ENCODE peak calls at places on chromosomes 7 and 10, in seven cellular contexts. One of them, this sample, is unnamed.

GRCh38 chr10:128257404-128257803 is 131.2 kb upstream of the MKI67 start:
- DNase-seq in pancreas: no peak
- DNase-seq in astrocyte: no peak
- DNase-seq in heart left ventricle: no peak
- DNase-seq in tibial artery: no peak
- DNase-seq in WERI-Rb-1: no peak
- DNase-seq in H1: no peak
- DNase-seq in this sample: no peak

GRCh38 chr10:132660385-132660784 is 122.8 kb downstream of the INPP5A start:
- DNase-seq in pancreas: no peak
- DNase-seq in astrocyte: no peak
- DNase-seq in heart left ventricle: no peak
- DNase-seq in tibial artery: no peak
- DNase-seq in WERI-Rb-1: no peak
- DNase-seq in H1: no peak
- DNase-seq in this sample: no peak

GRCh38 chr10:58666024-58666423 is 153.4 kb downstream of the BICC1 start:
- DNase-seq in pancreas: peak
- DNase-seq in astrocyte: peak
- DNase-seq in heart left ventricle: no peak
- DNase-seq in tibial artery: no peak
- DNase-seq in WERI-Rb-1: no peak
- DNase-seq in H1: no peak
- DNase-seq in this sample: no peak

GRCh38 chr7:474605-475424 is 44.8 kb downstream of the PDGFA start:
- DNase-seq in pancreas: no peak
- DNase-seq in astrocyte: no peak
- DNase-seq in heart left ventricle: no peak
- DNase-seq in tibial artery: peak
- DNase-seq in WERI-Rb-1: no peak
- DNase-seq in H1: no peak
- DNase-seq in this sample: no peak

GRCh38 chr7:82755705-82756551 is 312.4 kb upstream of the CACNA2D1 start:
- DNase-seq in pancreas: no peak
- DNase-seq in astrocyte: peak
- DNase-seq in heart left ventricle: no peak
- DNase-seq in tibial artery: no peak
- DNase-seq in WERI-Rb-1: no peak
- DNase-seq in H1: no peak
- DNase-seq in this sample: no peak

GRCh38 chr7:139124084-139124914 is 14.8 kb upstream of the ZC3HAV1 start:
- DNase-seq in pancreas: no peak
- DNase-seq in astrocyte: no peak
- DNase-seq in heart left ventricle: no peak
- DNase-seq in tibial artery: no peak
- DNase-seq in WERI-Rb-1: no peak
- DNase-seq in H1: no peak
- DNase-seq in this sample: no peak

GRCh38 chr7:2399848-2400587 is 3.4 kb upstream of the CHST12 start:
- DNase-seq in pancreas: peak
- DNase-seq in astrocyte: peak
- DNase-seq in heart left ventricle: peak
- DNase-seq in tibial artery: peak
- DNase-seq in WERI-Rb-1: no peak
- DNase-seq in H1: no peak
- DNase-seq in this sample: no peak

GRCh38 chr7:42624471-42624870 is 287.4 kb downstream of the C7orf25 start:
- DNase-seq in pancreas: no peak
- DNase-seq in astrocyte: peak
- DNase-seq in heart left ventricle: no peak
- DNase-seq in tibial artery: no peak
- DNase-seq in WERI-Rb-1: no peak
- DNase-seq in H1: no peak
- DNase-seq in this sample: no peak

GRCh38 chr7:1514993-1515392 is 10.8 kb upstream of the INTS1 start:
- DNase-seq in pancreas: no peak
- DNase-seq in astrocyte: no peak
- DNase-seq in heart left ventricle: no peak
- DNase-seq in tibial artery: no peak
- DNase-seq in WERI-Rb-1: no peak
- DNase-seq in H1: no peak
- DNase-seq in this sample: no peak

GRCh38 chr10:80946073-80946472 is 408.4 kb downstream of the SH2D4B start:
- DNase-seq in pancreas: no peak
- DNase-seq in astrocyte: no peak
- DNase-seq in heart left ventricle: no peak
- DNase-seq in tibial artery: no peak
- DNase-seq in WERI-Rb-1: no peak
- DNase-seq in H1: no peak
- DNase-seq in this sample: no peak

GRCh38 chr7:45224832-45225231 is 67.2 kb downstream of the RAMP3 start:
- DNase-seq in pancreas: no peak
- DNase-seq in astrocyte: no peak
- DNase-seq in heart left ventricle: no peak
- DNase-seq in tibial artery: no peak
- DNase-seq in WERI-Rb-1: no peak
- DNase-seq in H1: no peak
- DNase-seq in this sample: no peak

GRCh38 chr10:95266674-95267095 is 24.1 kb downstream of the PDLIM1 start:
- DNase-seq in pancreas: peak
- DNase-seq in astrocyte: peak
- DNase-seq in heart left ventricle: no peak
- DNase-seq in tibial artery: no peak
- DNase-seq in WERI-Rb-1: no peak
- DNase-seq in H1: no peak
- DNase-seq in this sample: no peak

GRCh38 chr7:35482231-35482630 is 212.7 kb downstream of the HERPUD2 start:
- DNase-seq in pancreas: no peak
- DNase-seq in astrocyte: no peak
- DNase-seq in heart left ventricle: no peak
- DNase-seq in tibial artery: no peak
- DNase-seq in WERI-Rb-1: no peak
- DNase-seq in H1: no peak
- DNase-seq in this sample: no peak

GRCh38 chr7:136049818-136050461 is 72.8 kb upstream of the MTPN start:
- DNase-seq in pancreas: no peak
- DNase-seq in astrocyte: no peak
- DNase-seq in heart left ventricle: no peak
- DNase-seq in tibial artery: no peak
- DNase-seq in WERI-Rb-1: no peak
- DNase-seq in H1: no peak
- DNase-seq in this sample: no peak

GRCh38 chr7:81482600-81483186 is 287.2 kb downstream of the HGF start:
- DNase-seq in pancreas: no peak
- DNase-seq in astrocyte: peak
- DNase-seq in heart left ventricle: no peak
- DNase-seq in tibial artery: no peak
- DNase-seq in WERI-Rb-1: no peak
- DNase-seq in H1: no peak
- DNase-seq in this sample: no peak

GRCh38 chr10:76113952-76114351 is 682.5 kb downstream of the LRMDA start:
- DNase-seq in pancreas: no peak
- DNase-seq in astrocyte: peak
- DNase-seq in heart left ventricle: no peak
- DNase-seq in tibial artery: no peak
- DNase-seq in WERI-Rb-1: peak
- DNase-seq in H1: no peak
- DNase-seq in this sample: no peak

GRCh38 chr7:82567356-82567755 is 123.8 kb upstream of the CACNA2D1 start:
- DNase-seq in pancreas: no peak
- DNase-seq in astrocyte: no peak
- DNase-seq in heart left ventricle: no peak
- DNase-seq in tibial artery: no peak
- DNase-seq in WERI-Rb-1: no peak
- DNase-seq in H1: no peak
- DNase-seq in this sample: no peak

GRCh38 chr10:62496925-62497324 is 122.8 kb downstream of the ZNF365 start:
- DNase-seq in pancreas: no peak
- DNase-seq in astrocyte: no peak
- DNase-seq in heart left ventricle: no peak
- DNase-seq in tibial artery: no peak
- DNase-seq in WERI-Rb-1: no peak
- DNase-seq in H1: no peak
- DNase-seq in this sample: no peak

GRCh38 chr7:39360766-39361165 is 205.4 kb upstream of the YAE1 start:
- DNase-seq in pancreas: no peak
- DNase-seq in astrocyte: no peak
- DNase-seq in heart left ventricle: no peak
- DNase-seq in tibial artery: no peak
- DNase-seq in WERI-Rb-1: no peak
- DNase-seq in H1: no peak
- DNase-seq in this sample: no peak

GRCh38 chr10:48605786-48606529 is 1.1 kb upstream of the ARHGAP22 start:
- DNase-seq in pancreas: no peak
- DNase-seq in astrocyte: peak
- DNase-seq in heart left ventricle: peak
- DNase-seq in tibial artery: peak
- DNase-seq in WERI-Rb-1: no peak
- DNase-seq in H1: no peak
- DNase-seq in this sample: no peak

GRCh38 chr7:55109384-55110167 is 90.8 kb downstream of the EGFR start:
- DNase-seq in pancreas: no peak
- DNase-seq in astrocyte: peak
- DNase-seq in heart left ventricle: no peak
- DNase-seq in tibial artery: no peak
- DNase-seq in WERI-Rb-1: no peak
- DNase-seq in H1: no peak
- DNase-seq in this sample: no peak

GRCh38 chr7:44279286-44279685 is 46.1 kb downstream of the CAMK2B start:
- DNase-seq in pancreas: peak
- DNase-seq in astrocyte: no peak
- DNase-seq in heart left ventricle: peak
- DNase-seq in tibial artery: peak
- DNase-seq in WERI-Rb-1: peak
- DNase-seq in H1: no peak
- DNase-seq in this sample: no peak

GRCh38 chr7:114922652-114923402 is 933 bp downstream of the MDFIC start:
- DNase-seq in pancreas: peak
- DNase-seq in astrocyte: peak
- DNase-seq in heart left ventricle: peak
- DNase-seq in tibial artery: peak
- DNase-seq in WERI-Rb-1: peak
- DNase-seq in H1: no peak
- DNase-seq in this sample: no peak

GRCh38 chr10:123011987-123012386 is 3.2 kb downstream of the ACADSB start:
- DNase-seq in pancreas: no peak
- DNase-seq in astrocyte: no peak
- DNase-seq in heart left ventricle: no peak
- DNase-seq in tibial artery: no peak
- DNase-seq in WERI-Rb-1: no peak
- DNase-seq in H1: no peak
- DNase-seq in this sample: no peak

GRCh38 chr7:156827587-156828203 is 65.3 kb downstream of the LMBR1 start:
- DNase-seq in pancreas: no peak
- DNase-seq in astrocyte: no peak
- DNase-seq in heart left ventricle: no peak
- DNase-seq in tibial artery: no peak
- DNase-seq in WERI-Rb-1: no peak
- DNase-seq in H1: no peak
- DNase-seq in this sample: no peak

GRCh38 chr7:71148098-71148497 is 16.2 kb downstream of the GALNT17 start:
- DNase-seq in pancreas: no peak
- DNase-seq in astrocyte: no peak
- DNase-seq in heart left ventricle: no peak
- DNase-seq in tibial artery: no peak
- DNase-seq in WERI-Rb-1: no peak
- DNase-seq in H1: no peak
- DNase-seq in this sample: no peak

GRCh38 chr10:26714816-26715487 is 17.5 kb downstream of the PDSS1 start:
- DNase-seq in pancreas: no peak
- DNase-seq in astrocyte: no peak
- DNase-seq in heart left ventricle: no peak
- DNase-seq in tibial artery: no peak
- DNase-seq in WERI-Rb-1: peak
- DNase-seq in H1: no peak
- DNase-seq in this sample: no peak

DNA sequence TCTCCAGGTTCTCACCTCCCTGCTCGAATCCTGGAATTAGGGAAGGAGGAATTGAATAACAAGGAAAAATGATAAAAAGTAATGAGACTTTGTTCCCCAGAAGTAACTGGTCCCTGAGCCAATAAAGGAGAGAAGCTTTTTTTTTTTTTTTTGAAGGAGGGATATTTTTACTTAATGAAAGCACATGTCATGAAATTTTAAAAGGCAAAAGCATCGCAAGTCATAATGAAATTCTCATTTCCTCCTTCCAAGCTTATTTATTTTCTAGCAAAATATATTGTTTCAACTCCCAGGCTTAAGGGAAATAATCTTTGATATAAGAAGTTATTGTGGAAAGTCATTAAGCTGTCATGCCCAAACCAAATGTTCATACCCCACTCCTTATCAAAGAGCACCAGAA is 16.8 kb upstream of the ABCC2 start:
- DNase-seq in pancreas: no peak
- DNase-seq in astrocyte: no peak
- DNase-seq in heart left ventricle: no peak
- DNase-seq in tibial artery: no peak
- DNase-seq in WERI-Rb-1: no peak
- DNase-seq in H1: no peak
- DNase-seq in this sample: no peak
- H3K4me3 ChIP-seq in pancreas: no peak
- H3K4me3 ChIP-seq in astrocyte: no peak
- H3K4me3 ChIP-seq in heart left ventricle: no peak
- H3K4me3 ChIP-seq in tibial artery: no peak
- H3K4me3 ChIP-seq in WERI-Rb-1: no peak
- H3K4me3 ChIP-seq in H1: no peak
- H3K4me3 ChIP-seq in this sample: no peak

GRCh38 chr7:105010538-105011523 is 3.2 kb upstream of the KMT2E start:
- DNase-seq in pancreas: no peak
- DNase-seq in astrocyte: peak
- DNase-seq in heart left ventricle: no peak
- DNase-seq in tibial artery: peak
- DNase-seq in WERI-Rb-1: no peak
- DNase-seq in H1: no peak
- DNase-seq in this sample: no peak
- H3K4me3 ChIP-seq in pancreas: peak
- H3K4me3 ChIP-seq in astrocyte: peak
- H3K4me3 ChIP-seq in heart left ventricle: peak
- H3K4me3 ChIP-seq in tibial artery: peak
- H3K4me3 ChIP-seq in WERI-Rb-1: peak
- H3K4me3 ChIP-seq in H1: peak
- H3K4me3 ChIP-seq in this sample: peak

DNA sequence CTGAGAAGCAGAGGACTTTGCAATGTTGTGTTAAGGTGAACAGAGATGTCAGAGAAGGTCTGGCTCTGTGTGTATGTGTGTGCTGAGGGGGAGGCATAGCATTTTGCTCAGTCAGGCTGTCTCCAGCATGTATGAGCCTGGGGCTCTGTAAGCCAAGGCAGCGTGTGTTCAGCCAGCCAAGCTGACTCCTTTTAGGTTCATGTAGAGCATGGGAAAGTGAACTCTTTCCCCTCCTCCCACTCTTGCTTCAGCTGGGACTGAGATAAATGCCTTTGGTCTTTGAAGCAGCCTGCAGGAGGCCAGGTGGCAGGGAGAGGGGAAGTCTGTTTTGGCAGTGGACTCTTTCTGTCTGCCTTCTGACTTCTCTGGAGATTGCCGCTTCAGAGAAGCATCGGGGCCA is 3.8 kb downstream of the SFXN2 start:
- DNase-seq in pancreas: no peak
- DNase-seq in astrocyte: peak
- DNase-seq in heart left ventricle: peak
- DNase-seq in tibial artery: no peak
- DNase-seq in WERI-Rb-1: peak
- DNase-seq in H1: no peak
- DNase-seq in this sample: no peak
- H3K4me3 ChIP-seq in pancreas: no peak
- H3K4me3 ChIP-seq in astrocyte: no peak
- H3K4me3 ChIP-seq in heart left ventricle: no peak
- H3K4me3 ChIP-seq in tibial artery: no peak
- H3K4me3 ChIP-seq in WERI-Rb-1: no peak
- H3K4me3 ChIP-seq in H1: peak
- H3K4me3 ChIP-seq in this sample: no peak

GRCh38 chr7:149874644-149875028 is 867 bp downstream of the ATP6V0E2 start:
- DNase-seq in pancreas: no peak
- DNase-seq in astrocyte: no peak
- DNase-seq in heart left ventricle: no peak
- DNase-seq in tibial artery: no peak
- DNase-seq in WERI-Rb-1: no peak
- DNase-seq in H1: no peak
- DNase-seq in this sample: no peak
- H3K4me3 ChIP-seq in pancreas: no peak
- H3K4me3 ChIP-seq in astrocyte: no peak
- H3K4me3 ChIP-seq in heart left ventricle: peak
- H3K4me3 ChIP-seq in tibial artery: peak
- H3K4me3 ChIP-seq in WERI-Rb-1: peak
- H3K4me3 ChIP-seq in H1: peak
- H3K4me3 ChIP-seq in this sample: no peak